ENCODE peak calls at places on chromosomes 4 and X, in nine cellular contexts. Y is pancreas; B is A549; A is WERI-Rb-1; V is CD4-positive, alpha-beta T cell; Z is heart right ventricle; N is neural progenitor cell; S is OCI-LY7; C is hepatocyte. W is an unnamed sample. For H3K9me3, the result is how much of the 10 kb centered on the place peaks cover.

GRCh38 chr4:147182041-147182440 is 236.4 kb upstream of the TTC29 start:
- DNase-seq in Y (no peak), B (no peak), A (no peak), V (no peak), Z (no peak), N (peak), S (no peak), C (no peak), W (no peak)

GRCh38 chr4:166965562-166965961 is 268.7 kb downstream of the SPOCK3 start:
- DNase-seq in Y (no peak), B (no peak), A (no peak), V (no peak), Z (no peak), N (no peak), S (no peak), C (no peak), W (no peak)

GRCh38 chrX:10239611-10240064 is 82.9 kb downstream of the CLCN4 start:
- DNase-seq in Y (no peak), B (peak), A (no peak), V (no peak), Z (no peak), N (no peak), S (no peak), C (no peak), W (no peak)

GRCh38 chr4:34733185-34733916 is 1511.0 kb downstream of the ARAP2 start:
- DNase-seq in Y (no peak), B (peak), A (no peak), V (no peak), Z (no peak), N (no peak), S (no peak), C (peak), W (no peak)

GRCh38 chr4:188680667-188681063 is 541.4 kb downstream of the TRIML1 start:
- DNase-seq in Y (no peak), B (no peak), A (no peak), V (no peak), Z (no peak), N (no peak), S (no peak), C (no peak), W (no peak)

GRCh38 chrX:120604359-120604782 is 470 bp downstream of the MCTS1 start:
- DNase-seq in Y (peak), B (peak), A (peak), V (no peak), Z (no peak), N (peak), S (peak), C (peak), W (no peak)

GRCh38 chr4:1315838-1316536 is 26.3 kb downstream of the MAEA start:
- DNase-seq in Y (no peak), B (no peak), A (no peak), V (no peak), Z (no peak), N (no peak), S (peak), C (no peak), W (no peak)

GRCh38 chrX:38095971-38096529 is 89.7 kb downstream of the SYTL5 start:
- DNase-seq in Y (no peak), B (peak), A (no peak), V (no peak), Z (no peak), N (no peak), S (no peak), C (no peak), W (no peak)

GRCh38 chr4:106854970-106855369 is 181.1 kb downstream of the DKK2 start:
- DNase-seq in Y (no peak), B (no peak), A (no peak), V (no peak), Z (no peak), N (no peak), S (no peak), C (no peak), W (no peak)

GRCh38 chr4:111802191-111802590 is 343.1 kb upstream of the FAM241A start:
- DNase-seq in Y (no peak), B (no peak), A (no peak), V (no peak), Z (no peak), N (no peak), S (no peak), C (no peak), W (no peak)

GRCh38 chr4:94267037-94267436 is 59.4 kb downstream of the SMARCAD1 start:
- DNase-seq in Y (no peak), B (no peak), A (no peak), V (no peak), Z (no peak), N (no peak), S (no peak), C (no peak), W (no peak)

GRCh38 chr4:94926936-94927335 is 169.2 kb downstream of the BMPR1B start:
- DNase-seq in Y (no peak), B (no peak), A (no peak), V (no peak), Z (no peak), N (no peak), S (no peak), C (no peak), W (no peak)

GRCh38 chr4:126086041-126086440 is 771.3 kb downstream of the FAT4 start:
- DNase-seq in Y (no peak), B (no peak), A (no peak), V (no peak), Z (no peak), N (no peak), S (no peak), C (no peak), W (no peak)

GRCh38 chrX:40122487-40122886 is 24.7 kb upstream of the BCOR start:
- DNase-seq in Y (no peak), B (no peak), A (no peak), V (no peak), Z (no peak), N (no peak), S (no peak), C (no peak), W (no peak)

GRCh38 chr4:171813195-171813955 is at the start of gene GALNTL6:
- DNase-seq in Y (no peak), B (peak), A (peak), V (no peak), Z (peak), N (peak), S (no peak), C (peak), W (peak)

GRCh38 chrX:64642482-64642881 is 247.2 kb upstream of the MTMR8 start:
- DNase-seq in Y (no peak), B (no peak), A (peak), V (no peak), Z (no peak), N (peak), S (peak), C (no peak), W (no peak)

GRCh38 chrX:2449135-2449886 is 51.5 kb downstream of the DHRSX start:
- DNase-seq in Y (no peak), B (no peak), A (no peak), V (no peak), Z (no peak), N (no peak), S (no peak), C (no peak), W (peak)

GRCh38 chrX:74420194-74421035 is 878 bp upstream of the SLC16A2 start:
- DNase-seq in Y (peak), B (peak), A (peak), V (peak), Z (peak), N (peak), S (no peak), C (peak), W (peak)

GRCh38 chrX:3449287-3449686 is 102.8 kb upstream of the MXRA5 start:
- DNase-seq in Y (no peak), B (no peak), A (no peak), V (no peak), Z (no peak), N (no peak), S (no peak), C (no peak), W (no peak)

GRCh38 chr4:76232681-76233080 is 18.8 kb upstream of the FAM47E start:
- DNase-seq in Y (no peak), B (no peak), A (no peak), V (no peak), Z (no peak), N (no peak), S (no peak), C (no peak), W (no peak)

GRCh38 chrX:69424161-69424560 is 80.0 kb upstream of the NALF2 start:
- DNase-seq in Y (no peak), B (peak), A (peak), V (no peak), Z (no peak), N (peak), S (peak), C (peak), W (no peak)

GRCh38 chr4:130361616-130362015 is 1265.7 kb downstream of the C4orf33 start:
- DNase-seq in Y (no peak), B (no peak), A (no peak), V (no peak), Z (no peak), N (no peak), S (peak), C (no peak), W (no peak)

GRCh38 chr4:178553201-178553600 is 1111.0 kb upstream of the AGA start:
- DNase-seq in Y (no peak), B (no peak), A (no peak), V (no peak), Z (no peak), N (no peak), S (no peak), C (no peak), W (no peak)

GRCh38 chrX:129678176-129678880 is 23.6 kb upstream of the APLN start:
- DNase-seq in Y (peak), B (peak), A (no peak), V (peak), Z (peak), N (peak), S (no peak), C (peak), W (peak)

GRCh38 chrX:37712458-37712857 is 26.9 kb downstream of the XK start:
- DNase-seq in Y (no peak), B (no peak), A (no peak), V (no peak), Z (no peak), N (no peak), S (no peak), C (no peak), W (no peak)

DNA sequence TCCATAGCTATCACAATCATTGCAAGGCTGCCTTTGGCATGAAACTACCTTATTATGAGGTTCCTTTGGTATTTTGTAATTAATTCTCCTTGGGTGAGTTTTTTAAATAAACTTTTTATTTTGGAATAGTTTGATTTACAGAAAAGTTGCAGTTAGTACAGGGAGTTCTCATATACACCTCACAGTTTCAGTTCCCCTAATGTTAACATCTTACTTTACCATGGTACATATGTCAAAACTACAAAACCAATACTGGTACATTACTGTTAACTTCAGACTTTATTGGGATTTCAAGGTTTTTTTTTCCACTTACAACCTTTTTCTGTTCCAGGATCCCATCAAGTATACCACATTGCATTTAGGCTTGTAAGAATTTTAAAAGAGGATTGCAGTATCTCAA is 52.0 kb upstream of the RGN start:
- DNase-seq in Y (no peak), B (no peak), A (no peak), V (no peak), Z (no peak), N (no peak), S (peak), C (no peak), W (no peak)
- H3K27ac ChIP-seq in Y (no peak), B (no peak), A (no peak), V (no peak), Z (no peak), N (no peak), S (no peak), C (no peak), W (no peak)

GRCh38 chrX:358651-359143 is 28.0 kb downstream of the PPP2R3B start:
- DNase-seq in Y (no peak), B (no peak), A (no peak), V (no peak), Z (no peak), N (no peak), S (no peak), C (no peak), W (no peak)

GRCh38 chrX:361231-362145 is 25.2 kb downstream of the PPP2R3B start:
- DNase-seq in Y (no peak), B (no peak), A (no peak), V (no peak), Z (no peak), N (no peak), S (no peak), C (no peak), W (no peak)

GRCh38 chrX:362351-362750 is 24.4 kb downstream of the PPP2R3B start:
- DNase-seq in Y (no peak), B (no peak), A (no peak), V (no peak), Z (no peak), N (no peak), S (no peak), C (no peak), W (no peak)

GRCh38 chrX:362937-363620 is 23.6 kb downstream of the PPP2R3B start:
- DNase-seq in Y (no peak), B (no peak), A (no peak), V (no peak), Z (no peak), N (no peak), S (no peak), C (no peak), W (no peak)

GRCh38 chrX:360496-361150 is 26.1 kb downstream of the PPP2R3B start:
- DNase-seq in Y (no peak), B (no peak), A (no peak), V (no peak), Z (no peak), N (no peak), S (no peak), C (no peak), W (no peak)
- H3K9me3 ChIP-seq in Y (under half), B (under half), A (under half), V (under half), Z (under half), N (under half), S (under half), C (under half), W (under half)

GRCh38 chr4:184731056-184731455 is 2.8 kb downstream of the CENPU start:
- DNase-seq in Y (no peak), B (no peak), A (no peak), V (no peak), Z (no peak), N (peak), S (peak), C (no peak), W (no peak)
- H3K27ac ChIP-seq in Y (no peak), B (no peak), A (no peak), V (no peak), Z (no peak), N (no peak), S (peak), C (no peak), W (no peak)

GRCh38 chrX:44946771-44947170 is 73.8 kb downstream of the KDM6A start:
- DNase-seq in Y (no peak), B (no peak), A (no peak), V (no peak), Z (no peak), N (no peak), S (no peak), C (no peak), W (no peak)

GRCh38 chrX:44945736-44946135 is 72.7 kb downstream of the KDM6A start:
- DNase-seq in Y (no peak), B (no peak), A (no peak), V (no peak), Z (no peak), N (no peak), S (peak), C (no peak), W (no peak)

GRCh38 chrX:44947995-44948394 is 75.0 kb downstream of the KDM6A start:
- DNase-seq in Y (no peak), B (no peak), A (no peak), V (no peak), Z (no peak), N (peak), S (no peak), C (no peak), W (no peak)

GRCh38 chrX:44943007-44943406 is 70.0 kb downstream of the KDM6A start:
- DNase-seq in Y (no peak), B (no peak), A (no peak), V (no peak), Z (no peak), N (no peak), S (no peak), C (no peak), W (no peak)

DNA sequence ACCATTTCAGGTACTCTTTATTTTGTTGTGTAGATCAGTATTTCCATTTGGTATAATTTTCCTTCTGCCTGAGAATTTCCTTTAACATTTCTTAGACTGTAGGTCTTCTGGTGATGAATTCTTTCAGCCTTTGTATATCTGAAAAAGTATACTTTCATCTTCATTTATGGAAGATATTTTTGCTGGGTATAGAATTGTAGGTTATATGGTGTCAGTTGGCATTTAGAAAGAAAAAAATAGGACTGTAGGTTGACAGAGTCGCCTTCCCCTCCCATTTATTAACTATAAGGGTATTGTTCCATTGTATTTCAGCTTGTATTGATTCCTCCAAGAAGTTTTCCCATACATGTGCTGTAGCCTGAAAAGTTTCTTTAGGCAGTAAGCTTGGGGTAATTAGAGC is 71.9 kb downstream of the KDM6A start:
- DNase-seq in Y (no peak), B (no peak), A (no peak), V (no peak), Z (no peak), N (no peak), S (no peak), C (no peak), W (no peak)
- H3K9me3 ChIP-seq in Y (under half), B (under half), A (under half), V (under half), Z (under half), N (under half), S (under half), C (under half), W (under half)

DNA sequence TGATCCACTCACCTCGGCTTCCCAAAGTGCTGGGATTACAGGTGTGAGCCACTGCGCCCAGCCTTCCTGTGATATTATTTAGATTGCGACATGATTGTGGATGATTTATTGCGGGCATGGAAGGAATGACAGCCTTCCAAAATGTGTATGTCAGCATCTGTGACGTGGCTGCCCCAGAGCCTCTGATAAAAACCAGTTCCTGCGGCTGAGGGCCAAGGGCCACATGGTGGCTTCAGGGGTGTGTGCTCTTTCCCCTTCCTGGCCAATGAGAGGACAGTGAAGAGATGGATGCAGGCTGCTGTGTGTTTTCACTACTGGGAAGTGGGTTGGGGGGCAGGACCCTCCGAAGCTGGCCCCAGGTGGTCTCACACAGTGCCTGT is 57.4 kb upstream of the HGFAC start:
- DNase-seq in Y (no peak), B (no peak), A (no peak), V (no peak), Z (no peak), N (no peak), S (no peak), C (no peak), W (peak)
- H3K27ac ChIP-seq in Y (peak), B (no peak), A (no peak), V (no peak), Z (peak), N (no peak), S (no peak), C (no peak), W (peak)

DNA sequence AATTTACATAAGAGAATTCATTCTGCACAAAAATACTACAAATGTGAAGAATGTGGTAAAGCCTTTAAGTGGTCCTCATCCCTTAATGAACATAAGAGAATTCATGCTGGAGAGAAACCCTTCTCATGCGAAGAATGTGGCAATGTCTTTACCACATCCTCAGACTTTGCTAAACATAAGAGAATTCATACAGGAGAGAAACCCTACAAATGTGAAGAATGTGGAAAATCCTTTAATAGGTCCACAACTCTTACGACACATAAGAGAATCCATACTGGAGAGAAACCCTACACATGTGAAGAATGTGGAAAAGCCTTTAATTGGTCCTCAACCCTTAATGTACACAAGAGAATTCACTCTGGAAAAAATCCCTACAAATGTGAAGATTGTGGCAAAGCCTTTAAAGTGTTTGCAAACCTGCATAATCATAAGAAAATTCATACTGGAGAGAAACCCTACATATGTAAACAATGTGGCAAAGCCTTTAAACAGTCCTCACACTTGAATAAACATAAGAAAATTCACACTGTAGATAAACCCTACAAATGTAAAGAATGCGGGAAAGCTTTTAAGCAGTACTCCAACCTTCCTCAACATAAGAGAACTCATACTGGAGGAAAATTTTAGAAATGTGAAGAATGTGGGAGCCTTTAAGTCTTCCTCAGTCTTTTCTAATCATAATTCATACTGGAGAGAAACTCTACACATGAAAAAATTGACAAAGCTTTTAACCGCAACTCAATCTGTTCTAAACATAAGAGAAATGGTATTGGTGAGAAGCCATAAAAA is 37.4 kb downstream of the ZNF718 start:
- DNase-seq in Y (no peak), B (peak), A (no peak), V (no peak), Z (no peak), N (no peak), S (no peak), C (no peak), W (no peak)
- H3K9me3 ChIP-seq in Y (under half), B (half or more), A (half or more), V (half or more), Z (under half), N (half or more), S (half or more), C (half or more), W (half or more)

DNA sequence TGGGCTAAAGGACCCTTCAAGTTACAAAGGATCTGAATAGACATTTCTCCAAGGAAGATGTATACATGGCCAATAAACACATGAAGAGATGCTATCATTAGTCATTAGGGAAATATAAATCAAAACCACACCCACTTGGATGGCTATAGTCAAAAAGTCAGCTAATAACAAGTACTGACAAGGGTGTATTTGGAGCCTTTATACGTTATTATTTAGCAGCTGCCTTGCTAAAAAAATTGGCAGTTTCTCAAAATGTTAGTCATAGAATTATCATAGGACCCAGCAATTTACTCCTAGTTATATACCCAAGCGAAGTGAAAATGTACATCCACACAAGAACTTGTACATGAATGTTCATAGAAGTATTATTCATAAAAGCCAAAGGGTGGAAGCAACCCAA is 112.7 kb upstream of the DUSP21 start:
- DNase-seq in Y (no peak), B (no peak), A (no peak), V (no peak), Z (no peak), N (no peak), S (no peak), C (no peak), W (no peak)
- H3K27ac ChIP-seq in Y (no peak), B (no peak), A (no peak), V (no peak), Z (no peak), N (no peak), S (no peak), C (no peak), W (no peak)

DNA sequence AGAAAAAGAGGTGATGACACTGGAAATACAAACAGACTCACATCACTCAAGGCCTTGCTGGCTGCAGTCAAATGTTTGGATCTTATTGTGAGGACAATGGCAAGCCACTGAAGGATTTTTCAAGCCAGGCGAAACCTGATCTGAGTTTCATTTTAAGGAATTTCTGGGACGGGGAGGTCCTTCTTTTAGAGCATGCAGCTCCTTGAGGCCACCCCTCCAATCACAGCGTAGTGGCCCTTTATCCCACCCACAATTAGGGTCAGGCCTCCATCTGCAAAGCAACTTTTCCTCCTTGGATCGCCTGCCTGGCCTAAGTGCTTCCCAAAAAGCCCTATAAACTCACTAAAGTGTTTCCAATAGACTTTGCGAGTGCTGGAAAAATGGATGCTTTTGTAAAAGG is 115.5 kb downstream of the EFHC2 start:
- DNase-seq in Y (no peak), B (no peak), A (no peak), V (no peak), Z (no peak), N (no peak), S (no peak), C (peak), W (no peak)
- H3K9me3 ChIP-seq in Y (under half), B (under half), A (under half), V (under half), Z (under half), N (under half), S (under half), C (under half), W (under half)

W was measured in lower lobe of right lung.